ENCODE peak calls at places on chromosomes 16 and 17, in four cellular contexts. S is NCI-H1436, H is HuH-7.5, Q is GOT3. E is an unnamed sample.

GRCh38 chr16:324451-325334 is 27.8 kb downstream of the AXIN1 start:
- DNase-seq in S (no peak), H (no peak), Q (no peak), E (no peak)

GRCh38 chr16:11583889-11584565 is 2.7 kb downstream of the LITAF start:
- DNase-seq in S (no peak), H (no peak), Q (no peak), E (no peak)

GRCh38 chr17:80791758-80792284 is 199.8 kb upstream of the CHMP6 start:
- DNase-seq in S (no peak), H (peak; percentile 51), Q (peak; percentile 23), E (peak; percentile 90)

GRCh38 chr17:19237389-19238166 is 412 bp downstream of the EPN2 start:
- DNase-seq in S (peak; percentile 28), Q (no peak), H (peak; percentile 25), E (no peak)

GRCh38 chr16:54194008-54194731 is 92.4 kb downstream of the IRX3 start:
- DNase-seq in Q (peak; percentile 67), S (no peak), H (no peak), E (peak; percentile 77)

GRCh38 chr16:67967183-67967955 is 1.1 kb downstream of the SLC12A4 start:
- DNase-seq in H (no peak), Q (no peak), S (no peak), E (no peak)

GRCh38 chr16:51523400-51523799 is 372.3 kb upstream of the SALL1 start:
- DNase-seq in H (no peak), S (no peak), Q (no peak), E (no peak)

GRCh38 chr17:74430706-74431567 is 951 bp upstream of the GPRC5C start:
- DNase-seq in H (peak; percentile 75), S (peak; percentile 36), Q (peak; percentile 38), E (peak; percentile 93)

GRCh38 chr17:49197346-49197998 is 12.9 kb downstream of the GNGT2 start:
- DNase-seq in S (no peak), Q (no peak), H (no peak), E (no peak)

GRCh38 chr16:15775209-15775608 is 81.6 kb downstream of the MYH11 start:
- DNase-seq in Q (no peak), H (no peak), S (no peak), E (no peak)

GRCh38 chr17:82570282-82570681 is 50.8 kb downstream of the FOXK2 start:
- DNase-seq in S (no peak), Q (no peak), H (no peak), E (no peak)

GRCh38 chr17:7842380-7842949 is 8.4 kb downstream of the KDM6B start:
- DNase-seq in Q (peak; percentile 82), S (peak; percentile 57), H (peak; percentile 39), E (peak; percentile 94)

GRCh38 chr16:89909777-89910716 is 8.6 kb upstream of the MC1R start:
- DNase-seq in H (peak; percentile 98), Q (no peak), S (peak; percentile 85), E (no peak)

GRCh38 chr17:40548982-40549680 is 16.1 kb downstream of the CCR7 start:
- DNase-seq in H (peak; percentile 54), Q (peak; percentile 48), S (peak; percentile 30), E (peak; percentile 71)

GRCh38 chr17:39867084-39867890 is 715 bp upstream of the ZPBP2 start:
- DNase-seq in Q (no peak), H (no peak), S (no peak), E (no peak)

GRCh38 chr16:46745594-46745993 is 2.5 kb downstream of the MYLK3 start:
- DNase-seq in Q (no peak), S (no peak), H (no peak), E (no peak)